ENCODE peak calls at places on chromosomes 1 and 21, in six cellular contexts. F, S, M, X, D and V are unnamed samples.

GRCh38 chr1:166870584-166870983 is 5.5 kb downstream of the TADA1 start:
- DNase-seq in F (no peak), S (peak), M (no peak), X (no peak), D (no peak), V (no peak)

GRCh38 chr1:11078631-11079030 is 18.8 kb upstream of the SRM start:
- DNase-seq in F (no peak), S (no peak), M (no peak), X (no peak), D (no peak), V (no peak)

GRCh38 chr1:226650236-226650841 is 88.7 kb downstream of the ITPKB start:
- DNase-seq in F (no peak), S (no peak), M (peak), X (no peak), D (no peak), V (no peak)

GRCh38 chr1:60903591-60903990 is 178.8 kb upstream of the NFIA start:
- DNase-seq in F (peak), S (no peak), M (peak), X (no peak), D (no peak), V (no peak)

GRCh38 chr1:207925210-207925609 is 14.3 kb upstream of the CD34 start:
- DNase-seq in F (peak), S (peak), M (no peak), X (peak), D (peak), V (no peak)

GRCh38 chr1:116182019-116182714 is 71.0 kb downstream of the MAB21L3 start:
- DNase-seq in F (peak), S (no peak), M (no peak), X (no peak), D (no peak), V (no peak)

GRCh38 chr1:12034381-12034801 is 15.1 kb downstream of the MIIP start:
- DNase-seq in F (no peak), S (peak), M (no peak), X (no peak), D (peak), V (no peak)

GRCh38 chr1:145758575-145758974 is 39.3 kb downstream of the CD160 start:
- DNase-seq in F (no peak), S (no peak), M (no peak), X (no peak), D (no peak), V (no peak)

GRCh38 chr1:107776898-107777663 is 187.9 kb downstream of the VAV3 start:
- DNase-seq in F (no peak), S (no peak), M (no peak), X (no peak), D (no peak), V (no peak)

GRCh38 chr21:42413500-42413899 is 9.8 kb downstream of the UBASH3A start:
- DNase-seq in F (no peak), S (no peak), M (no peak), X (no peak), D (no peak), V (no peak)

GRCh38 chr1:8966606-8967005 is 20.9 kb downstream of the CA6 start:
- DNase-seq in F (no peak), S (no peak), M (peak), X (no peak), D (no peak), V (no peak)

GRCh38 chr1:231918239-231919015 is 291.8 kb downstream of the DISC1 start:
- DNase-seq in F (no peak), S (no peak), M (no peak), X (no peak), D (no peak), V (peak)

GRCh38 chr21:32001390-32001789 is 128.6 kb downstream of the HUNK start:
- DNase-seq in F (no peak), S (no peak), M (no peak), X (no peak), D (no peak), V (no peak)

DNA sequence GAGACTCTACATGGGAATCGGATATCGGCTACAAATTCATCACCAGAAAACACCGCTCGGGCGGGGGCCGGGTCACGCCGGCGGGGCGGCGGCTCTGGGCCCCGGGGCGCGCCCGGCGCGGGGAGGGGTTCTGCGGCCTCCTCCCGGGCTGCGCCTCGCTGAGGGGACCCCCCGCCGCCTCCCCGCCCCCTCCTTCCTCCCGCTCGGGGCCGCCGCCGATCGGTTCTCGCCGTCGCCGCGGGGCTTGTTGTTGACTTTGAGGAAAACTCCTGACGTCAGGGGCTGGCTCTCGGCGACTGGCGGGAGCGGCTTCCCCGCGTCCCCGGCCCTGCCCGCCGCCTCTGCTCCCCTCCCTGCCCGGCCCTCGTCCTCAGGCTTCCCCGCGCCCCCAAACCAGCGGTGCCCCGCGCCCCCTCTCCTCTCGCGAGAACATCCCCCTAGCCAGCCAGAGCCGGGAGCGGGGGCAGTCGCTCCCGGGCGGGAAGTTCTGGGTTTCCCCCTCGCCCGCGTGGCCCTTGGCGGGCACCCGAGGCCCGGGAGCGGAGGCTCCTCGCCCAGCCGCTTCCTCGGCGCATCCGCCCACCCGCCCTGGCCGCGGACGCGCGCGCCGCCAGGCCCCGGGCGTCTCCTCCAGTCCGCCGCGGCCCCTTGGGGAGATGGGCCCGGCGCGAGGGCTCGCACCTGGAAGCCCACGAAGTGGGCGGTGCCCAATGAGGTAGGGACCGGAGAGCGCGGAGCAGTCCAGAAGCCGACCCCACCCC is 505 bp upstream of the AKT3 start:
- DNase-seq in F (peak), S (peak), M (no peak), X (peak), D (peak), V (peak)
- TF ChIP-seq POLR2A in F (peak), S (no peak), M (no peak), X (peak), D (peak), V (no peak)

GRCh38 chr1:172957491-172957890 is 93.2 kb downstream of the TNFSF18 start:
- DNase-seq in F (no peak), S (no peak), M (no peak), X (no peak), D (no peak), V (no peak)

GRCh38 chr1:172954476-172955150 is 96.1 kb downstream of the TNFSF18 start:
- DNase-seq in F (no peak), S (no peak), M (no peak), X (no peak), D (no peak), V (no peak)

GRCh38 chr1:172956871-172957270 is 93.9 kb downstream of the TNFSF18 start:
- DNase-seq in F (no peak), S (no peak), M (no peak), X (no peak), D (no peak), V (no peak)

GRCh38 chr1:172952541-172952940 is 98.2 kb downstream of the TNFSF18 start:
- DNase-seq in F (no peak), S (no peak), M (no peak), X (no peak), D (no peak), V (no peak)

GRCh38 chr1:172955161-172955821 is 95.5 kb downstream of the TNFSF18 start:
- DNase-seq in F (no peak), S (no peak), M (no peak), X (no peak), D (no peak), V (no peak)
- TF ChIP-seq POLR2A in F (no peak), S (no peak), M (no peak), X (no peak), D (no peak), V (no peak)

DNA sequence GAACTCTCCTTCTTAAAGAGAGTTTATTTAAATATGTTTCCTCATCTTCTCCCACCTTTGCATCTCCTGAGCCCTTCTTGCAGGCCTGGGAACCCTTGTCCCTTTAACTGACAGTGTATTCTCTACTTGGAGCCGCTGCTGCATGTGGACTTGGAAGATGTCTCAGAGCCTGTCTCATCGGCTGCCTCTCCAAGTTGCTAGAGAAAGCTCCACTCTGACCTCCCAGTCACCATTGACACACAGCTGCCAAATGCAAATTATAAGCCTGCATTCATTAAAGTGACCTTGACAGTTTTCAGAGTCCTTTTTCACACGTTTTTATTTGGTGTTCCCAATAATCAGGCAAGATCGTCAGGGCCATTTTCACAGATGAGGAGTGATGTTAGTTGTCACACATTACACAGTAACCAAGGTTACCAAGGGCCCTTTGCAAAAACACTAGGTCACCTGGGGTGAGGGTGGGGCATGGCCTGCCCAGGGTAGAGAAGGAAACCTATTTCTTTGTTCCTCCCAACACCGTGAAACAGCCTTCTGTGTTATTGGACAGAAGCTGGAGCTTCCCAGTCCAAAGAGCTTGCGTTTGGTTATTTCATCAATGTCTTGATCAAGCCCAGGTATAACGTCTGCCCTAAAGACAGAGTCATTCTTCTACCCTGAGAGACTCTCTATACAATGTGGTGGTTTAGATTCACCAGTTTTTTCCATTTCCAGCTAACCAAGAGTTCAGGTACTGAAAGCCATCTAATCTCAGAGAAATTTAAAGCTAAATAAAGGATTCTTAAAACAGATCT is 164.1 kb downstream of the GALNT2 start:
- DNase-seq in F (no peak), S (no peak), M (no peak), X (peak), D (no peak), V (no peak)
- TF ChIP-seq POLR2A in F (no peak), S (no peak), M (no peak), X (no peak), D (no peak), V (no peak)

DNA sequence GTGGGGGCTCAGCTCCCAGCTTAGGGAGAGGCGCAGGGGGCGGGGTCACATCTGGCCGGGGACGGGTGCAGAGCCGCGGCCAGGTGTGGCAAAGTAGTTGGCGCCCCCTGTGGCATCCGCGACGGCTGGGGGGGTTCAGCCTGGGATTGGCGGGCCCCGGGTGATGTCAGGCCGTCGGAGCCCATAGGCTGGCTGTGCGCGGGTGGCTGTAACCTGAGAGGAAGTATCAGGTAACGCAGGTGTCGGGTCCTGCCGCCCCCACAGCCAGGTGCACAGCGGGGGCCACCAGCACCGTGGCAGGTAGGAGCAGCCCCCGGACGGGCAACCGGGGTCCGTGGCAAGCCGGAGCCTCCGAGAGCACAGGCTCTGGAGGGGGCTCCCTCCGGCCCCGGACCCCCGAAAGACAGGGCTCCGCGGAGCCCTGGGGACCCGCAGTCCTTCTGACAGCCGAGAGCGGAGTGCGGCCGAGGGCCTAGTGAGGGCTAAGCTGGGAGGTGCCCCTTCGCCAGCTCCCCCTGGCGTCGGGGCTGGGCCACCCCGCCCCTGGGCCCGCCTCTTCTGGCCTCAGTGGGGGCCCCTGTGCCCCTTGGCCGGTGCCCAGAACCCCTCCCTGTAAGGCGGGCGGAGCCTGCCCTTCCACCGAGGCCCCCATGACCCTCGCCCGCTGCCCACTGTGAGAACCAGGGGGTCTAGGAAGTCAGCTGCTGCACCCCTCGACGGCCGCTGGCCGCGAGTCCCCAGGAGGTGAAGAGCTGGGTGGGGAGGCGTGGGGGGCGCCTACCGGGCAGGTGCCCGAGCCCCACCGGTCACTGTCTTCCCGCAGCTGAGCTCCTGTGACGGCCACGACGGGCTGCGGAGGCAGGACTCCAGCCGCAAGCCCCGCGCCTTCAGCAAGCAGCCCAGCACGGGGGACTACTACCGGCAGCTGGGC is 17.9 kb downstream of the TNFRSF25 start:
- DNase-seq in F (no peak), S (no peak), M (no peak), X (no peak), D (no peak), V (no peak)
- TF ChIP-seq POLR2A in F (no peak), S (no peak), M (no peak), X (no peak), D (no peak), V (no peak)